ENCODE peak calls at places on chromosomes 6 and 20, in nine cellular contexts. J is CD8-positive, alpha-beta memory T cell; X is left lung; D is HepG2; C is PC-3; W is fibroblast of lung; U is neuronal stem cell; Z is aorta; B is kidney. R is an unnamed sample.

GRCh38 chr6:105784179-105784578 is 302.0 kb upstream of the PRDM1 start:
- DNase-seq in J (no peak), X (no peak), U (no peak), D (no peak), C (no peak), B (no peak), W (no peak), Z (no peak), R (no peak)

GRCh38 chr20:61848851-61849250 is 216.8 kb downstream of the TAF4 start:
- DNase-seq in Z (no peak), W (no peak), U (no peak), X (no peak), B (no peak), D (no peak), J (no peak), C (no peak), R (peak; percentile 54)

GRCh38 chr20:7703436-7703835 is 236.8 kb downstream of the HAO1 start:
- DNase-seq in Z (no peak), J (no peak), B (no peak), D (no peak), C (no peak), W (no peak), X (no peak), U (no peak), R (no peak)

GRCh38 chr6:138601128-138601527 is 101.8 kb upstream of the NHSL1 start:
- DNase-seq in D (no peak), J (no peak), W (peak; percentile 51), U (no peak), B (no peak), C (no peak), Z (no peak), X (no peak), R (no peak)

GRCh38 chr6:152184573-152185157 is 377.2 kb downstream of the ESR1 start:
- DNase-seq in C (no peak), D (no peak), W (no peak), B (no peak), X (no peak), U (no peak), Z (no peak), J (no peak), R (no peak)

GRCh38 chr6:161694995-161695394 is 421.1 kb upstream of the AGPAT4 start:
- DNase-seq in U (no peak), C (peak; percentile 44), B (no peak), Z (no peak), W (peak; percentile 54), X (no peak), D (peak; percentile 13), J (no peak), R (no peak)

GRCh38 chr6:77245026-77245425 is 218.3 kb downstream of the HTR1B start:
- DNase-seq in U (no peak), B (no peak), Z (no peak), J (no peak), X (no peak), W (no peak), C (no peak), D (no peak), R (peak; percentile 37)

GRCh38 chr6:33683576-33684427 is 27.7 kb downstream of the UQCC2 start:
- DNase-seq in J (no peak), B (no peak), X (no peak), C (no peak), Z (no peak), U (no peak), D (no peak), W (no peak), R (peak; percentile 83)

GRCh38 chr20:32155017-32155965 is 45.8 kb downstream of the TM9SF4 start:
- DNase-seq in Z (peak; percentile 94), U (peak; percentile 48), D (peak; percentile 67), X (peak; percentile 93), W (peak; percentile 81), C (peak; percentile 73), B (peak; percentile 95), J (peak; percentile 6), R (peak; percentile 92)

GRCh38 chr6:88477411-88477810 is 311.3 kb upstream of the CNR1 start:
- DNase-seq in U (no peak), C (no peak), J (no peak), D (no peak), B (no peak), X (no peak), Z (no peak), W (no peak), R (no peak)

GRCh38 chr6:123716506-123716905 is 79.8 kb upstream of the TRDN start:
- DNase-seq in B (no peak), D (no peak), U (no peak), C (no peak), X (no peak), W (no peak), Z (no peak), J (no peak), R (peak; percentile 35)

GRCh38 chr20:63822276-63822696 is 8.8 kb downstream of the ZBTB46 start:
- DNase-seq in W (no peak), C (no peak), J (no peak), D (no peak), Z (no peak), B (no peak), X (no peak), U (no peak), R (peak; percentile 71)

GRCh38 chr6:57215260-57215659 is 6.8 kb downstream of the RAB23 start:
- DNase-seq in B (no peak), U (no peak), W (no peak), D (no peak), Z (no peak), X (no peak), C (no peak), J (no peak), R (no peak)

GRCh38 chr6:148435386-148435785 is 92.7 kb downstream of the SASH1 start:
- DNase-seq in X (no peak), B (no peak), Z (no peak), J (no peak), C (no peak), W (peak; percentile 73), U (no peak), D (no peak), R (no peak)

GRCh38 chr6:82976179-82976578 is 89.5 kb downstream of the UBE3D start:
- DNase-seq in X (no peak), U (no peak), B (no peak), J (no peak), D (no peak), Z (no peak), C (no peak), W (no peak), R (no peak)

GRCh38 chr6:109008061-109008460 is 86.6 kb downstream of the SESN1 start:
- DNase-seq in B (no peak), J (no peak), U (no peak), C (no peak), Z (no peak), D (no peak), W (no peak), X (no peak), R (no peak)

GRCh38 chr6:109008537-109008950 is 86.1 kb downstream of the SESN1 start:
- DNase-seq in Z (no peak), C (no peak), W (peak; percentile 65), U (no peak), D (no peak), X (no peak), B (no peak), J (peak; percentile 27), R (peak; percentile 69)

GRCh38 chr6:109008951-109009760 is 85.5 kb downstream of the SESN1 start:
- DNase-seq in W (peak; percentile 79), Z (peak; percentile 97), B (peak; percentile 98), X (peak; percentile 94), J (peak; percentile 91), C (peak; percentile 87), U (peak; percentile 89), D (peak; percentile 72), R (peak; percentile 93)

GRCh38 chr6:109009761-109010612 is 84.7 kb downstream of the SESN1 start:
- DNase-seq in C (no peak), W (peak; percentile 14), J (peak; percentile 28), B (no peak), Z (no peak), X (no peak), U (no peak), D (no peak), R (peak; percentile 52)

DNA sequence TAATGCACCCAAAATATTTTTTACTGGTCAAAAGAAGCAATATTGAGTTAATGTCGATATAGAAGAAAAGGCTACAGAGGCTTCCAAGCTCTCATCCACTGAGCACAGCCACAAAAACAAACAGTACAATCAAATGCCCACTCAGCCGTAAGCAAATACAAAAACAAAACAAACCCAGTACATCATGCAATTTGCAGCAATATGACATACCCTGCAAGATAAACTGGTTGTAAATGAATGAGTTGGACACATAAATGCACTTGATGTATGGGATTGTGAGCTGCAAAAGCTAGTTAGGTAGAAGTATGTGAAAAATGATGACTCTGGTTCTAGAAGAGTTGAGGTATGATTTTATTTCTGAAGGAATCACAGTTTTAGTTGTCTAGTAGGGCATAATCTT is 83.9 kb downstream of the SESN1 start:
- DNase-seq in B (no peak), Z (no peak), C (peak; percentile 14), X (no peak), U (no peak), D (peak; percentile 5), J (no peak), W (no peak), R (no peak)
- H3K4me1 ChIP-seq in B (peaks cover 5% of the 10 kb centered on the region), Z (no peaks in the 10 kb centered on the region), C (peaks cover 23% of the 10 kb centered on the region), X (peaks cover 61% of the 10 kb centered on the region), U (peaks cover 13% of the 10 kb centered on the region), D (peaks cover 38% of the 10 kb centered on the region), J (peaks cover 54% of the 10 kb centered on the region), W (no peaks in the 10 kb centered on the region), R (no peaks in the 10 kb centered on the region)

GRCh38 chr6:24227556-24227955 is 101.5 kb downstream of the NRSN1 start:
- DNase-seq in B (no peak), C (no peak), Z (no peak), W (peak; percentile 30), D (no peak), U (no peak), X (no peak), J (no peak), R (no peak)
- H3K4me1 ChIP-seq in B (no peaks in the 10 kb centered on the region), C (no peaks in the 10 kb centered on the region), Z (no peaks in the 10 kb centered on the region), W (peaks cover 2% of the 10 kb centered on the region), D (peaks cover 28% of the 10 kb centered on the region), U (peaks cover 2% of the 10 kb centered on the region), X (no peaks in the 10 kb centered on the region), J (no peaks in the 10 kb centered on the region), R (peaks cover 12% of the 10 kb centered on the region)

DNA sequence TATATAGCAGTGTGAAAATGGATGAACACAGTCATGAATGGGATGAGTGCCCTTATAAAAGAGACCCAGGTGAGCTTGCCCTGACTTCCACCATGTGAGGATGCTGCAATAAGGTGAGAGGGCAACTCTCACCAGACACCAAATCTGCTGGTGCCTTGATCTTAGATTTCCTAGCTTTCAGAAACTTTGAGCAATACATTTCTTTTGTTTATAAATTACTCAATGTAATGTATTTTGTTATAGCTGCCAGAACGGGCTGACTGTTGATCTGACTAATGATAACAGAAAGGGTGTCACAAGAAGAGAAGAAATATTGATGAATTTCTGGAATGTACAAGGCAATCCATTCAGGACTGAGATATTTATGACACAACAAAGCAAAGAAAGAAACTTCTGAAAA is 180.5 kb downstream of the MCHR2 start:
- DNase-seq in X (no peak), U (no peak), C (no peak), W (no peak), Z (no peak), B (no peak), J (no peak), D (no peak), R (no peak)
- H3K4me1 ChIP-seq in X (no peaks in the 10 kb centered on the region), U (no peaks in the 10 kb centered on the region), C (no peaks in the 10 kb centered on the region), W (no peaks in the 10 kb centered on the region), Z (no peaks in the 10 kb centered on the region), B (no peaks in the 10 kb centered on the region), J (no peaks in the 10 kb centered on the region), D (peaks cover 7% of the 10 kb centered on the region), R (no peaks in the 10 kb centered on the region)

DNA sequence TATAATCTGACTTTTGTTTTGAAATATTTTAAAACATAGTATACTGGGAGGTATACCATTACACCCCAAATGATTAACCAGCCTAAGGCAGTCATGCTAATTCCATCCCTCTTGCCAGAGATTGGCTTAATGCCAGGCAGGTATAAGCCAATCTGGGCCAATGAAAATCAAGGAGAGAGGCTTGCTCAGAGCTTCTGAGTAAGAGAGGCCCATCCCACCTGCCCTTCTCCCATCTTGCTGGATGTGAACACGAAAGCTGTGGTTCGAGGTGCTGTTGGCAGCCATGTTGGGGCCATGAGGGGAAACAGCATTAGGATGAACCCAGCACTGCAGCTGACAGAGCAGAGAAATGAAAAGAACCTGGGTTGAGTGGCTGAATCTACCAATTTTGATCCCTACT is 152.2 kb downstream of the CDC5L start:
- DNase-seq in C (no peak), D (no peak), B (no peak), Z (peak; percentile 13), X (no peak), J (no peak), W (no peak), U (no peak), R (no peak)
- H3K4me1 ChIP-seq in C (no peaks in the 10 kb centered on the region), D (no peaks in the 10 kb centered on the region), B (no peaks in the 10 kb centered on the region), Z (no peaks in the 10 kb centered on the region), X (no peaks in the 10 kb centered on the region), J (no peaks in the 10 kb centered on the region), W (no peaks in the 10 kb centered on the region), U (peaks cover 15% of the 10 kb centered on the region), R (peaks cover 11% of the 10 kb centered on the region)

R was measured in osteoblast.